ENCODE peak calls at places on chromosomes 16 and 17, in nine cellular contexts. One of them, this sample, is unnamed.
A peak's percentile ranks its signal among the peaks of the same experiment; 100 is the strongest.

GRCh38 chr17:50290074-50290702 is 15.9 kb downstream of the TMEM92 start:
- DNase-seq in cardiac muscle cell: no peak
- DNase-seq in stomach: peak; percentile 77
- DNase-seq in upper lobe of right lung: peak; percentile 79
- DNase-seq in left ventricle myocardium inferior: peak; percentile 61
- DNase-seq in body of pancreas: peak; percentile 38
- DNase-seq in SJCRH30: no peak
- DNase-seq in transverse colon: peak; percentile 64
- DNase-seq in tibial artery: peak; percentile 94
- DNase-seq in this sample: no peak

GRCh38 chr17:17062866-17063265 is 20.6 kb downstream of the MPRIP start:
- DNase-seq in cardiac muscle cell: no peak
- DNase-seq in stomach: no peak
- DNase-seq in upper lobe of right lung: peak; percentile 80
- DNase-seq in left ventricle myocardium inferior: no peak
- DNase-seq in body of pancreas: no peak
- DNase-seq in SJCRH30: no peak
- DNase-seq in transverse colon: no peak
- DNase-seq in tibial artery: peak; percentile 28
- DNase-seq in this sample: no peak

GRCh38 chr16:8647721-8648318 is 26.3 kb downstream of the METTL22 start:
- DNase-seq in cardiac muscle cell: no peak
- DNase-seq in stomach: no peak
- DNase-seq in upper lobe of right lung: no peak
- DNase-seq in left ventricle myocardium inferior: no peak
- DNase-seq in body of pancreas: no peak
- DNase-seq in SJCRH30: no peak
- DNase-seq in transverse colon: no peak
- DNase-seq in tibial artery: no peak
- DNase-seq in this sample: no peak

GRCh38 chr17:28878981-28879380 is 18.6 kb downstream of the FLOT2 start:
- DNase-seq in cardiac muscle cell: peak; percentile 66
- DNase-seq in stomach: peak; percentile 35
- DNase-seq in upper lobe of right lung: no peak
- DNase-seq in left ventricle myocardium inferior: no peak
- DNase-seq in body of pancreas: no peak
- DNase-seq in SJCRH30: peak; percentile 58
- DNase-seq in transverse colon: no peak
- DNase-seq in tibial artery: no peak
- DNase-seq in this sample: no peak

GRCh38 chr16:8686031-8686621 is 11.7 kb downstream of the ABAT start:
- DNase-seq in cardiac muscle cell: peak; percentile 63
- DNase-seq in stomach: peak; percentile 40
- DNase-seq in upper lobe of right lung: no peak
- DNase-seq in left ventricle myocardium inferior: peak; percentile 36
- DNase-seq in body of pancreas: peak; percentile 52
- DNase-seq in SJCRH30: peak; percentile 39
- DNase-seq in transverse colon: peak; percentile 23
- DNase-seq in tibial artery: no peak
- DNase-seq in this sample: no peak

GRCh38 chr17:64216385-64217248 is 46.4 kb downstream of the TEX2 start:
- DNase-seq in cardiac muscle cell: no peak
- DNase-seq in stomach: peak; percentile 53
- DNase-seq in upper lobe of right lung: no peak
- DNase-seq in left ventricle myocardium inferior: peak; percentile 44
- DNase-seq in body of pancreas: peak; percentile 49
- DNase-seq in SJCRH30: peak; percentile 56
- DNase-seq in transverse colon: peak; percentile 49
- DNase-seq in tibial artery: no peak
- DNase-seq in this sample: no peak

GRCh38 chr17:39863918-39864746 is at the start of gene IKZF3:
- DNase-seq in cardiac muscle cell: peak; percentile 86
- DNase-seq in stomach: peak; percentile 84
- DNase-seq in upper lobe of right lung: peak; percentile 93
- DNase-seq in left ventricle myocardium inferior: peak; percentile 21
- DNase-seq in body of pancreas: peak; percentile 69
- DNase-seq in SJCRH30: no peak
- DNase-seq in transverse colon: peak; percentile 81
- DNase-seq in tibial artery: no peak
- DNase-seq in this sample: peak; percentile 84

GRCh38 chr17:49637050-49637449 is 40.8 kb downstream of the SPOP start:
- DNase-seq in cardiac muscle cell: no peak
- DNase-seq in stomach: no peak
- DNase-seq in upper lobe of right lung: no peak
- DNase-seq in left ventricle myocardium inferior: no peak
- DNase-seq in body of pancreas: no peak
- DNase-seq in SJCRH30: no peak
- DNase-seq in transverse colon: no peak
- DNase-seq in tibial artery: no peak
- DNase-seq in this sample: no peak

GRCh38 chr16:29007865-29008593 is 23.2 kb downstream of the LAT start:
- DNase-seq in cardiac muscle cell: no peak
- DNase-seq in stomach: no peak
- DNase-seq in upper lobe of right lung: no peak
- DNase-seq in left ventricle myocardium inferior: no peak
- DNase-seq in body of pancreas: no peak
- DNase-seq in SJCRH30: no peak
- DNase-seq in transverse colon: no peak
- DNase-seq in tibial artery: no peak
- DNase-seq in this sample: peak; percentile 38

GRCh38 chr16:19926449-19927390 is 42.1 kb upstream of the GPRC5B start:
- DNase-seq in cardiac muscle cell: no peak
- DNase-seq in stomach: no peak
- DNase-seq in upper lobe of right lung: no peak
- DNase-seq in left ventricle myocardium inferior: no peak
- DNase-seq in body of pancreas: no peak
- DNase-seq in SJCRH30: no peak
- DNase-seq in transverse colon: no peak
- DNase-seq in tibial artery: no peak
- DNase-seq in this sample: no peak

GRCh38 chr17:81138500-81138899 is 26.8 kb upstream of the PVALEF start:
- DNase-seq in cardiac muscle cell: no peak
- DNase-seq in stomach: no peak
- DNase-seq in upper lobe of right lung: no peak
- DNase-seq in left ventricle myocardium inferior: no peak
- DNase-seq in body of pancreas: no peak
- DNase-seq in SJCRH30: no peak
- DNase-seq in transverse colon: no peak
- DNase-seq in tibial artery: no peak
- DNase-seq in this sample: no peak

GRCh38 chr16:89268987-89269735 is 51.7 kb downstream of the ZNF778 start:
- DNase-seq in cardiac muscle cell: no peak
- DNase-seq in stomach: no peak
- DNase-seq in upper lobe of right lung: no peak
- DNase-seq in left ventricle myocardium inferior: no peak
- DNase-seq in body of pancreas: no peak
- DNase-seq in SJCRH30: no peak
- DNase-seq in transverse colon: no peak
- DNase-seq in tibial artery: peak; percentile 60
- DNase-seq in this sample: no peak

GRCh38 chr16:30112197-30113030 is 923 bp downstream of the GDPD3 start:
- DNase-seq in cardiac muscle cell: peak; percentile 20
- DNase-seq in stomach: peak; percentile 66
- DNase-seq in upper lobe of right lung: peak; percentile 81
- DNase-seq in left ventricle myocardium inferior: peak; percentile 62
- DNase-seq in body of pancreas: no peak
- DNase-seq in SJCRH30: peak; percentile 55
- DNase-seq in transverse colon: peak; percentile 84
- DNase-seq in tibial artery: peak; percentile 57
- DNase-seq in this sample: peak; percentile 44

GRCh38 chr16:2763173-2763572 is 10.7 kb downstream of the SRRM2 start:
- DNase-seq in cardiac muscle cell: no peak
- DNase-seq in stomach: no peak
- DNase-seq in upper lobe of right lung: no peak
- DNase-seq in left ventricle myocardium inferior: no peak
- DNase-seq in body of pancreas: no peak
- DNase-seq in SJCRH30: no peak
- DNase-seq in transverse colon: no peak
- DNase-seq in tibial artery: no peak
- DNase-seq in this sample: no peak
- H3K9me3 ChIP-seq in cardiac muscle cell: no peaks in the 10 kb centered on the region
- H3K9me3 ChIP-seq in stomach: no peaks in the 10 kb centered on the region
- H3K9me3 ChIP-seq in upper lobe of right lung: no peaks in the 10 kb centered on the region
- H3K9me3 ChIP-seq in left ventricle myocardium inferior: no peaks in the 10 kb centered on the region
- H3K9me3 ChIP-seq in body of pancreas: no peaks in the 10 kb centered on the region
- H3K9me3 ChIP-seq in SJCRH30: no peaks in the 10 kb centered on the region
- H3K9me3 ChIP-seq in transverse colon: no peaks in the 10 kb centered on the region
- H3K9me3 ChIP-seq in tibial artery: no peaks in the 10 kb centered on the region
- H3K9me3 ChIP-seq in this sample: no peaks in the 10 kb centered on the region

DNA sequence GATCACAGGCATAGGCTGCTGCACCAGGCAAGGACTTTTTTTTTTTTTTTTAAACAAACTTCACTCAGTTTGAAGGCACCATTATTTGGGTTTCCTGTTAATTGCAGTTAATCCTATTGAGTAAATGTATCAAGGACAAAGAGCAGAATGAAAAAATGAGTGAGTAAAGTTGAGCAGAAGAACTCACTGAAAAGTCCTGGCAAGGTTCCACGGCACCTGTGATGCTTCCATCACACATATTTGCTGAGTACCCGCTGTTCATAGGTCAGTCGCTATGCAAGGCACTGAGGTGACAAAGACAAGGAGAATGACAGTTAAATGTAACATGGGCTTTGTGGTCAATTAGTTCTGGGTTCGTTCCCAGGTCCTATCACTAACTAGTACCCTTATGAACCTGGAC is 670.0 kb downstream of the MAF start:
- DNase-seq in cardiac muscle cell: no peak
- DNase-seq in stomach: no peak
- DNase-seq in upper lobe of right lung: no peak
- DNase-seq in left ventricle myocardium inferior: no peak
- DNase-seq in body of pancreas: no peak
- DNase-seq in SJCRH30: peak; percentile 72
- DNase-seq in transverse colon: no peak
- DNase-seq in tibial artery: no peak
- DNase-seq in this sample: no peak
- H3K9me3 ChIP-seq in cardiac muscle cell: no peaks in the 10 kb centered on the region
- H3K9me3 ChIP-seq in stomach: no peaks in the 10 kb centered on the region
- H3K9me3 ChIP-seq in upper lobe of right lung: no peaks in the 10 kb centered on the region
- H3K9me3 ChIP-seq in left ventricle myocardium inferior: no peaks in the 10 kb centered on the region
- H3K9me3 ChIP-seq in body of pancreas: no peaks in the 10 kb centered on the region
- H3K9me3 ChIP-seq in SJCRH30: no peaks in the 10 kb centered on the region
- H3K9me3 ChIP-seq in transverse colon: no peaks in the 10 kb centered on the region
- H3K9me3 ChIP-seq in tibial artery: no peaks in the 10 kb centered on the region
- H3K9me3 ChIP-seq in this sample: no peaks in the 10 kb centered on the region

GRCh38 chr16:35142147-35142808 is 1682.9 kb downstream of the TP53TG3F start:
- DNase-seq in cardiac muscle cell: no peak
- DNase-seq in stomach: no peak
- DNase-seq in upper lobe of right lung: no peak
- DNase-seq in left ventricle myocardium inferior: no peak
- DNase-seq in body of pancreas: no peak
- DNase-seq in SJCRH30: no peak
- DNase-seq in transverse colon: no peak
- DNase-seq in tibial artery: no peak
- DNase-seq in this sample: no peak

GRCh38 chr16:35146031-35146710 is 1686.8 kb downstream of the TP53TG3F start:
- DNase-seq in cardiac muscle cell: no peak
- DNase-seq in stomach: no peak
- DNase-seq in upper lobe of right lung: no peak
- DNase-seq in left ventricle myocardium inferior: no peak
- DNase-seq in body of pancreas: no peak
- DNase-seq in SJCRH30: no peak
- DNase-seq in transverse colon: no peak
- DNase-seq in tibial artery: no peak
- DNase-seq in this sample: no peak

GRCh38 chr16:35146723-35147458 is 1687.5 kb downstream of the TP53TG3F start:
- DNase-seq in cardiac muscle cell: no peak
- DNase-seq in stomach: no peak
- DNase-seq in upper lobe of right lung: peak; percentile 37
- DNase-seq in left ventricle myocardium inferior: no peak
- DNase-seq in body of pancreas: no peak
- DNase-seq in SJCRH30: no peak
- DNase-seq in transverse colon: no peak
- DNase-seq in tibial artery: no peak
- DNase-seq in this sample: no peak

GRCh38 chr16:35142809-35143192 is 1683.4 kb downstream of the TP53TG3F start:
- DNase-seq in cardiac muscle cell: no peak
- DNase-seq in stomach: no peak
- DNase-seq in upper lobe of right lung: peak; percentile 48
- DNase-seq in left ventricle myocardium inferior: no peak
- DNase-seq in body of pancreas: no peak
- DNase-seq in SJCRH30: no peak
- DNase-seq in transverse colon: no peak
- DNase-seq in tibial artery: no peak
- DNase-seq in this sample: no peak

DNA sequence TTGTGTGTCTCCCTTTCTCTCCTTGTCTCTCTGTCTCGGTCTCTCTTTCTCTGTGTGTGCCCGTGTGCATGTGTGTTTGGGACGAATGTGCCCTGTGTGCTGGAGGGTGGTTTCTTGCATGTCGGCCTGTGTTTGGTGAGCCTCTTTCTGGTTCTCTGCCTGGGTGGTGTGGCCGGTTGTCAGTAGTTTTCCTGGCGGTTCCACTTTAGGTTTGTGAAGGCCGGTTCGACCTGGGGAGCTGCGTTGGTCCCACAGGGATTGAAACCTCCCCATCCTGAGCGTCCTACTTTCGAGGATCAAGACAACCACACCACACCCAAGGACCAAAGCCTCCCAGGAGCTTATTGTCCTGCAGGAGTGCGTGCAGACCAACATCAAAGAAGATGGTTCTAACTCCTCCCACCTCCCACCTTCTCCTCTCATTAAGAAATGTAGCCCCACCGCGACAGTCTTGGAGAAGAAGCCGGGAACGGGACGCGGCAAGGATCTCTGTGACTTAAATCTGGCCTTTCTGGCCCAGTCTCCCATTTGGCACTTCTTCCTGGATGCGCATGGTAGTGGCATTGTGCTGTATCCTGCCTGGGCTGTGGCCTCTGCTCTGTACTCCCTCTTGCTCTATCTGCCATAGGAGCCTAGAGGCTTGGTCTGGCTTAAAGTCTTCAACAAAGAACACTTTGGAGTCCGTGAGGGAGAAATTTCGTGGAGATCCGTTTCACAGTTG is 1685.0 kb downstream of the TP53TG3F start:
- DNase-seq in cardiac muscle cell: no peak
- DNase-seq in stomach: no peak
- DNase-seq in upper lobe of right lung: peak; percentile 38
- DNase-seq in left ventricle myocardium inferior: no peak
- DNase-seq in body of pancreas: no peak
- DNase-seq in SJCRH30: no peak
- DNase-seq in transverse colon: no peak
- DNase-seq in tibial artery: no peak
- DNase-seq in this sample: no peak
- H3K9me3 ChIP-seq in cardiac muscle cell: no peaks in the 10 kb centered on the region
- H3K9me3 ChIP-seq in stomach: peaks cover 81% of the 10 kb centered on the region
- H3K9me3 ChIP-seq in upper lobe of right lung: no peaks in the 10 kb centered on the region
- H3K9me3 ChIP-seq in left ventricle myocardium inferior: peaks cover 23% of the 10 kb centered on the region
- H3K9me3 ChIP-seq in body of pancreas: no peaks in the 10 kb centered on the region
- H3K9me3 ChIP-seq in SJCRH30: no peaks in the 10 kb centered on the region
- H3K9me3 ChIP-seq in transverse colon: peaks cover 8% of the 10 kb centered on the region
- H3K9me3 ChIP-seq in tibial artery: no peaks in the 10 kb centered on the region
- H3K9me3 ChIP-seq in this sample: no peaks in the 10 kb centered on the region

DNA sequence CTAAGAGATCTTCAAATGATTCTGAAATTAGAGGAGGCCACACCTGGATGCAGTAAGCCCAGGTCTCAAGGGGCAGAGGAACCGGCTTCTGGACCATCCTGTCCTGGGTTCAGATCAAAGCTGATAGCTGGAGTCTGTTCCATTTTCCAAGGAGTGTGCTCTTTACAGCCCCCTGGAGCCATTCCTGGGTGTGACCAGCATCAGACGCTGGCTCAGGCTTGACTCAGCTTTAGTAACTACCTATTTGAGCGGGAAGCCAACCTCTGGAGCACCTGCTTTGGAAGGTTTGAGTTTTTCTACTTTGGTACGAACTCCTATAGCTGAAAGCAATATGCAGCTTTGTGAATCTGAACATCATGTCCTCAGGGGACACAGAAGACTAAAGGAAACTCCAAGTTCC is 12.9 kb upstream of the BBS2 start:
- DNase-seq in cardiac muscle cell: no peak
- DNase-seq in stomach: no peak
- DNase-seq in upper lobe of right lung: no peak
- DNase-seq in left ventricle myocardium inferior: no peak
- DNase-seq in body of pancreas: no peak
- DNase-seq in SJCRH30: no peak
- DNase-seq in transverse colon: no peak
- DNase-seq in tibial artery: no peak
- DNase-seq in this sample: no peak
- H3K9me3 ChIP-seq in cardiac muscle cell: no peaks in the 10 kb centered on the region
- H3K9me3 ChIP-seq in stomach: no peaks in the 10 kb centered on the region
- H3K9me3 ChIP-seq in upper lobe of right lung: no peaks in the 10 kb centered on the region
- H3K9me3 ChIP-seq in left ventricle myocardium inferior: no peaks in the 10 kb centered on the region
- H3K9me3 ChIP-seq in body of pancreas: no peaks in the 10 kb centered on the region
- H3K9me3 ChIP-seq in SJCRH30: peaks cover 6% of the 10 kb centered on the region
- H3K9me3 ChIP-seq in transverse colon: no peaks in the 10 kb centered on the region
- H3K9me3 ChIP-seq in tibial artery: no peaks in the 10 kb centered on the region
- H3K9me3 ChIP-seq in this sample: no peaks in the 10 kb centered on the region